ENCODE peak calls at places on chromosome 2, in five cellular contexts. N, P, U, L and J are unnamed samples.

GRCh38 chr2:69296421-69296820 is 90.6 kb downstream of the GFPT1 start:
- DNase-seq in N (no peak), P (no peak), U (no peak), L (no peak), J (no peak)

GRCh38 chr2:120397362-120397811 is 51.5 kb downstream of the INHBB start:
- DNase-seq in N (no peak), P (peak), U (peak), L (no peak), J (no peak)

GRCh38 chr2:2291500-2292260 is 39.4 kb downstream of the MYT1L start:
- DNase-seq in N (no peak), P (peak), U (no peak), L (no peak), J (no peak)

GRCh38 chr2:42054657-42055430 is 7.0 kb downstream of the PKDCC start:
- DNase-seq in N (no peak), P (peak), U (no peak), L (no peak), J (no peak)

GRCh38 chr2:15940661-15941482 is 522 bp downstream of the MYCN start:
- DNase-seq in N (no peak), P (no peak), U (no peak), L (peak), J (no peak)

GRCh38 chr2:195411219-195411687 is 245.8 kb upstream of the SLC39A10 start:
- DNase-seq in N (peak), P (no peak), U (peak), L (no peak), J (no peak)

GRCh38 chr2:73984922-73985317 is 210 bp downstream of the TET3 start:
- DNase-seq in N (no peak), P (peak), U (no peak), L (peak), J (peak)

GRCh38 chr2:12169721-12170120 is 423.3 kb downstream of the LPIN1 start:
- DNase-seq in N (peak), P (peak), U (peak), L (peak), J (no peak)

GRCh38 chr2:119408221-119408619 is 23.4 kb upstream of the TMEM37 start:
- DNase-seq in N (no peak), P (peak), U (no peak), L (no peak), J (no peak)

GRCh38 chr2:128874608-128875007 is 555.9 kb upstream of the HS6ST1 start:
- DNase-seq in N (no peak), P (no peak), U (no peak), L (no peak), J (no peak)

GRCh38 chr2:46294185-46294836 is 2.9 kb upstream of the EPAS1 start:
- DNase-seq in N (no peak), P (peak), U (no peak), L (peak), J (peak)
- TF ChIP-seq CTCF in N (peak), P (peak), U (peak), L (no peak), J (peak)

GRCh38 chr2:98511981-98512380 is 67.3 kb downstream of the INPP4A start:
- DNase-seq in N (no peak), P (no peak), U (no peak), L (no peak), J (no peak)
- TF ChIP-seq CTCF in N (no peak), P (no peak), U (no peak), L (no peak), J (no peak)

DNA sequence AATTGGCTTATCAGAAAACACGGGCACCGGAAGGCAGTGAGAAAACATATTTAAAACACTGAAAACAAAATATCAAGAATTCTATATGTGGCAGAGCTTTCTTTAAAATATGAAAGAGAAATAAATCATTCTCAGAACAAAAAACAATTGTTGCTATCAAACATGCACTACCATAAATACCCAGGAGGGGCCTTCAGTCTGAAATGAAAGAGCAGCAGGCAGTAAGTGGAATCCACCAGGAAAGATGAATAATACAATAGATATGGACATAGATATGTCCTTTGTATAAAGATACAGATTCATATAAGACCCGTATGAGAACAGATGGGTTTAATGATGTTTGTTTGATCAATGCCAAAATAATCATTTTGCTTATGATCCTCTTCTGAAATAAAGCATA is 142.0 kb downstream of the TMEM18 start:
- DNase-seq in N (no peak), P (no peak), U (no peak), L (no peak), J (no peak)
- TF ChIP-seq CTCF in N (no peak), P (no peak), U (no peak), L (no peak), J (no peak)

DNA sequence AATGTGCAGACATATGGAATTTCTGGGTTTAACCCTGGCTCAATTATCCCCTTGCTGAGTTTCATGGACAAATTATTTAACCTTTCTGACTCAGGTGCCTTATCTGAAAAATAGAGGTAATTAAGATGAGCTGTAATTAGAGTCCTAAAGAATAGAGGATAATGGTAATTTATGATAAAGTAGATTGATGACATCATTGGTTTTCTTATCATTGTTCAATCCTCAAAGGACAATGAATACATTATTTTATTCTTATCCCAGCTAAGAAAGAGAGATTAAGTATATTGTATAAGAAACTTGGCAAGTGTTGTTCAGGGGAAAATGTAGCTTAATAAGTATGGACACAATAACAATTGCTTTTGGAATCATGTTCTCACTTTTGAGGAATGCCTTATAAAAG is 279.3 kb downstream of the NYAP2 start:
- DNase-seq in N (peak), P (no peak), U (no peak), L (no peak), J (no peak)
- TF ChIP-seq CTCF in N (no peak), P (no peak), U (no peak), L (no peak), J (no peak)